ENCODE peak calls at places on chromosomes 11 and 22, in four cellular contexts. F, T, Z and I are unnamed samples. For H3K36me3 and H3K4me1, the result is how much of the 10 kb centered on the place peaks cover.

GRCh38 chr11:43316451-43316850 is 4.7 kb downstream of the API5 start:
- DNase-seq in Z (no peak), F (no peak), T (peak), I (no peak)

GRCh38 chr11:100397401-100397800 is 289.7 kb upstream of the ARHGAP42 start:
- DNase-seq in T (no peak), F (no peak), Z (no peak), I (no peak)

GRCh38 chr11:65435981-65436411 is 13.4 kb downstream of the NEAT1 start:
- DNase-seq in F (peak), T (no peak), Z (peak), I (peak)

GRCh38 chr11:18706330-18707243 is 8.0 kb downstream of the TMEM86A start:
- DNase-seq in Z (peak), F (peak), T (no peak), I (peak)

GRCh38 chr11:87451400-87451799 is 413.7 kb downstream of the TMEM135 start:
- DNase-seq in Z (no peak), T (peak), F (no peak), I (no peak)

GRCh38 chr11:2451916-2452694 is 7.3 kb downstream of the KCNQ1 start:
- DNase-seq in T (no peak), Z (no peak), F (no peak), I (no peak)

GRCh38 chr11:32215157-32215556 is 124.3 kb downstream of the RCN1 start:
- DNase-seq in Z (no peak), T (no peak), F (no peak), I (no peak)

GRCh38 chr11:73851046-73851764 is 25.4 kb downstream of the COA4 start:
- DNase-seq in T (no peak), Z (no peak), F (no peak), I (no peak)

GRCh38 chr11:84012171-84012826 is 726.1 kb upstream of the CCDC90B start:
- DNase-seq in Z (no peak), T (no peak), F (no peak), I (no peak)

GRCh38 chr11:67111261-67111660 is 7.8 kb upstream of the KDM2A start:
- DNase-seq in F (no peak), Z (peak), T (no peak), I (no peak)

GRCh38 chr11:70897429-70897828 is 354.9 kb downstream of the SHANK2 start:
- DNase-seq in Z (no peak), F (no peak), T (no peak), I (no peak)

GRCh38 chr11:130314184-130314748 is 451 bp downstream of the ZBTB44 start:
- DNase-seq in Z (peak), T (peak), F (peak), I (no peak)

GRCh38 chr22:44484618-44485017 is 13.4 kb downstream of the RTL6 start:
- DNase-seq in Z (no peak), F (no peak), T (no peak), I (no peak)

GRCh38 chr11:105100206-105100605 is 39.4 kb downstream of the CARD18 start:
- DNase-seq in Z (no peak), F (no peak), T (peak), I (no peak)

GRCh38 chr22:22810018-22810427 is 77.6 kb upstream of the IGLL5 start:
- DNase-seq in F (no peak), Z (peak), T (no peak), I (no peak)

GRCh38 chr22:37533995-37534394 is 14.8 kb upstream of the CARD10 start:
- DNase-seq in F (no peak), Z (peak), T (peak), I (no peak)

GRCh38 chr11:73931039-73931645 is 19.7 kb upstream of the DNAJB13 start:
- DNase-seq in F (no peak), Z (peak), T (peak), I (no peak)

GRCh38 chr11:762421-763072 is 14.7 kb downstream of the GATD1 start:
- DNase-seq in F (no peak), Z (peak), T (peak), I (no peak)

GRCh38 chr11:65882191-65883057 is 2.8 kb downstream of the CTSW start:
- DNase-seq in Z (no peak), T (no peak), F (peak), I (no peak)

GRCh38 chr22:20571531-20572007 is 64.2 kb downstream of the MED15 start:
- DNase-seq in F (peak), T (peak), Z (peak), I (no peak)

GRCh38 chr11:65947133-65947532 is 1.9 kb downstream of the TSGA10IP start:
- DNase-seq in T (no peak), F (no peak), Z (no peak), I (no peak)

GRCh38 chr11:55942785-55943392 is 6.7 kb upstream of the OR5I1 start:
- DNase-seq in F (no peak), T (peak), Z (peak), I (no peak)

GRCh38 chr11:72972541-72973128 is 158.4 kb downstream of the ATG16L2 start:
- DNase-seq in T (peak), Z (peak), F (no peak), I (no peak)

GRCh38 chr11:44702897-44703296 is 23.9 kb upstream of the TSPAN18 start:
- DNase-seq in Z (no peak), T (no peak), F (peak), I (no peak)

GRCh38 chr11:94604496-94604895 is 37.3 kb downstream of the PIWIL4 start:
- DNase-seq in T (peak), Z (no peak), F (no peak), I (no peak)

GRCh38 chr22:43774318-43774717 is 37.8 kb downstream of the EFCAB6 start:
- DNase-seq in T (no peak), F (no peak), Z (no peak), I (no peak)

GRCh38 chr11:72652133-72652532 is 22.1 kb downstream of the PDE2A start:
- DNase-seq in F (no peak), Z (no peak), T (no peak), I (no peak)

GRCh38 chr22:43013355-43014061 is 1.4 kb downstream of the PACSIN2 start:
- DNase-seq in Z (no peak), F (no peak), T (peak), I (no peak)

GRCh38 chr22:19105867-19106802 is 16.1 kb downstream of the DGCR2 start:
- DNase-seq in F (no peak), Z (no peak), T (peak), I (no peak)
- H3K36me3 ChIP-seq in F (under half), Z (under half), T (under half), I (under half)

GRCh38 chr22:27443315-27443714 is 358.2 kb downstream of the MN1 start:
- DNase-seq in Z (no peak), F (no peak), T (no peak), I (no peak)
- H3K4me1 ChIP-seq in Z (under half), F (under half), T (under half), I (under half)

DNA sequence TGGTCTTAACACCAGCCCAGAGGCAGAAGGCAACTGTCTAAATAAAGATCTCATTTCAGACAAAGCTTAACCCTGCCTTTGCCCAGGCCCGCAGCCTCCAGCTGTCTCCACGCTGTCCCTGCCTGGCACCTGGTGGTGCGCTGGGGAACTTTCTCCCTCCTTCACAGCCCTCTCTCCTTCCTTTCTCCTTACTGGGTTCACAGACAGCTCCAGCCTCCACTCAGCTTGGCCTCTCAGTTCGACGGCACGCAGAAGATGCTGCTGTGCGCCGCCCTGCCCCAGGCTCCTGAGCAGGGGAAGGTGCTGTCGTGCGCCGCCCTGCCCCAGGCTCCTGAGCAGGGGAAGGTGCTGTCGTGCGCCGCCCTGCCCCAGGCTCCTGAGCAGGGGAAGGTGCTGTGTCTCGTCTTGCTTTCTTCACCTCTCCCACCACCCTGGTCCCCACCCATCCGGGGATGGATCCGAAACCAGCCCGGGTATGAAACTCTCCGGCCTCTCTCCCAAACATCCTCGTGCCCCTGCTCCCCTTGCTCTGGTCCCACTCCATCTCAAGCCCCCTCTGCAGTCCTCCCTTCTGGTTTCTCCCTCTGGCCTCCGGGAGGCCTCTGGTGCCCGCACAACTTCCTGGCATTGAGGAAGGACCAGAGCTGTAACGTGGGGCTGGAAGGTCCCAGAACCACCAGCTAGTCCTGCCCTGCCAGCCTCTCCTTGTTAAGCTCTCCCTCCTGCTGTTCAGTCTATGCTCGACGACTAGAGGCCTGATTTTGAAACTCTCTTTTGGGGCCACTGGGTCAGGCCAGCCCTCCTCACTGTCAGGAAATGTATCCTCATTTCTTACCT is 22.9 kb upstream of the JAM3 start:
- DNase-seq in T (no peak), F (no peak), Z (no peak), I (no peak)
- TF ChIP-seq CTCF in T (no peak), F (peak), Z (peak), I (no peak)

GRCh38 chr11:34970033-34970432 is 53.6 kb downstream of the PDHX start:
- DNase-seq in T (no peak), Z (no peak), F (no peak), I (no peak)
- H3K36me3 ChIP-seq in T (under half), Z (under half), F (under half), I (under half)

DNA sequence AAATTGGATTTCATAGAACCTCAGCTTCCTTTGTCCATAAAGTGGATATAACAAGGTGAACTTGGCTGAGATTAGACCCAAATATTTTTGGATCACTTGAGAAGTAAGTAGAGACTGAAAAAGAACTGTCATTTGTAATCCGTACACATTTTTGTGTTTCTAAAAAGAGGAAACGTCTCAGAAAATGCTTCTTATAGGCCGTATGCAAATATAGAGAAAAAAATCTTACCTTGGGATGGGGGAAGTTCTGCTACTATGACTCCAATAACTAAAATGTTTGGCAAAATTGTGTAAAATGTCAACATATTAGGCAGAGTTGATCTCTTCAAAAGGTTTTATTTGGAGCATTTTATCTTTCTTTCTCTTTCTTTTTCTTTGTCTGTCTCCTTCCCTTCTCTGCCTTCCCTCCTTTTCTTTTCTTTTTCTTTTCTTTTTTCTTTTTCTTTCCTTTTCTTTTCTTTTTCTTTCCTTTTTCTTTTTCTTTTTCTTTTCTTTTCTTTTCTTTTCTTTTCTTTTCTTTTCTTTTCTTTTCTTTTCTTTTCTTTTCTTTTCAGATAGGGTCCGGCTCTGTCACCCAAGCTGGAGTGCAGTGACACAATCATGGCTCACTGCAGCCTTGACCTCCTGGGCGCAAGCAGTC is 48.2 kb downstream of the ADM start:
- DNase-seq in Z (no peak), F (no peak), T (no peak), I (no peak)
- H3K4me1 ChIP-seq in Z (under half), F (under half), T (under half), I (under half)

DNA sequence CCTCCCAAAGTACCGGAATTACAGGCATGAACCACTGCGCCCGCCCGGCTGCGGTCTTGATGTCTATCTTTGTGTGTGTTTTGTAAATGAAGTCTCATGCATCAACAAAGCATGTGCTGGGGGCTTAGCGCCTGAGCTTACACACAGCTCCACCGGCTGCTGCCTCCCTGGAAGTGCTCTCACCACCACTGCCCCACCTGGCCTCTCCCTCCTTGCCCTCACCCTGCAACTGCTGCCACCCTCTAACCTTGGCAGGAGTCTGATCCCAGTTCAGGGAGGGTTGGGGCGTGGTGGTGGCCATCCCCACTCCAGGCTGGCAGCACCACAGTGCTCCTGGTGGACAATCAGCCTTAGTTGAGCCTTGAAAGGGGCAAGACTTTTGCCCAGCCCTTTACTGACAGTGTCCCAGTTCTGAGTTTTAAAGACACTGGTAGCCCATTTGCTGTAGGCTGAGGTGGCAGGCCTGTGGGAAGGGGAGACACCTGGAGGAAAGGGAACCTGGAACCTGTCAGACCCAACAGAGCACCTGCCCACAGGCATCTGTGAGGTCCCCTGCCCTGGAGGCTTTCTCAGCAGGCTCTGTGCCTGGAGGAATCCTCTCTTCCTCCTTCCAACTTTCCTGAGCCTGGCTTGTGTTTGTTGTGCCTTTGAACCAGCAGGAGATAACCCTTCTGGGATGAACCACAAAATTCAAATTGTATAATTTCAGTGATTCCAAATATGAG is 42.4 kb upstream of the WEE1 start:
- DNase-seq in F (no peak), Z (no peak), T (no peak), I (no peak)
- TF ChIP-seq CTCF in F (no peak), Z (no peak), T (no peak), I (no peak)